ENCODE peak calls at places on chromosome 2, in nine cellular contexts. E is H1, S is PC-3, X is body of pancreas, U is kidney, F is brain microvascular endothelial cell, B is neural progenitor cell, C is SK-N-SH, H is choroid plexus epithelial cell. J is an unnamed sample.

GRCh38 chr2:45551862-45552261 is 59.2 kb downstream of the SRBD1 start:
- DNase-seq in E (no peak), S (no peak), X (no peak), U (no peak), F (no peak), B (no peak), C (no peak), H (no peak), J (no peak)

GRCh38 chr2:215847056-215847455 is 166.3 kb downstream of the MREG start:
- DNase-seq in E (no peak), S (no peak), X (no peak), U (no peak), F (no peak), B (no peak), C (no peak), H (no peak), J (no peak)

GRCh38 chr2:231991664-231992063 is 30.2 kb downstream of the DIS3L2 start:
- DNase-seq in E (no peak), S (no peak), X (no peak), U (no peak), F (no peak), B (no peak), C (no peak), H (peak), J (peak)

GRCh38 chr2:9336534-9337354 is 86.6 kb downstream of the ITGB1BP1 start:
- DNase-seq in E (no peak), S (peak), X (peak), U (no peak), F (peak), B (no peak), C (peak), H (peak), J (peak)

GRCh38 chr2:70698847-70699246 is 69.2 kb downstream of the ADD2 start:
- DNase-seq in E (no peak), S (no peak), X (no peak), U (no peak), F (no peak), B (no peak), C (peak), H (no peak), J (peak)

GRCh38 chr2:191115391-191115790 is 35.4 kb downstream of the STAT4 start:
- DNase-seq in E (no peak), S (no peak), X (peak), U (no peak), F (peak), B (no peak), C (no peak), H (peak), J (no peak)

GRCh38 chr2:181553244-181553643 is 96.1 kb downstream of the ITGA4 start:
- DNase-seq in E (no peak), S (peak), X (no peak), U (no peak), F (no peak), B (no peak), C (no peak), H (no peak), J (no peak)

GRCh38 chr2:189328451-189329249 is 112.6 kb upstream of the WDR75 start:
- DNase-seq in E (no peak), S (peak), X (no peak), U (no peak), F (peak), B (no peak), C (no peak), H (peak), J (peak)

GRCh38 chr2:110866496-110866895 is 134.1 kb downstream of the ACOXL start:
- DNase-seq in E (no peak), S (peak), X (no peak), U (no peak), F (no peak), B (peak), C (no peak), H (no peak), J (no peak)

GRCh38 chr2:20962939-20963543 is 80.8 kb downstream of the APOB start:
- DNase-seq in E (peak), S (peak), X (peak), U (no peak), F (peak), B (peak), C (peak), H (peak), J (peak)

GRCh38 chr2:217694296-217694695 is 308.5 kb downstream of the TNS1 start:
- DNase-seq in E (no peak), S (no peak), X (no peak), U (no peak), F (no peak), B (no peak), C (no peak), H (peak), J (no peak)

GRCh38 chr2:38546064-38546463 is 56.7 kb downstream of the HNRNPLL start:
- DNase-seq in E (no peak), S (no peak), X (no peak), U (no peak), F (no peak), B (no peak), C (no peak), H (no peak), J (no peak)
- H3K4me3 ChIP-seq in E (no peak), S (no peak), X (no peak), U (no peak), F (no peak), B (no peak), C (no peak), H (no peak), J (no peak)

DNA sequence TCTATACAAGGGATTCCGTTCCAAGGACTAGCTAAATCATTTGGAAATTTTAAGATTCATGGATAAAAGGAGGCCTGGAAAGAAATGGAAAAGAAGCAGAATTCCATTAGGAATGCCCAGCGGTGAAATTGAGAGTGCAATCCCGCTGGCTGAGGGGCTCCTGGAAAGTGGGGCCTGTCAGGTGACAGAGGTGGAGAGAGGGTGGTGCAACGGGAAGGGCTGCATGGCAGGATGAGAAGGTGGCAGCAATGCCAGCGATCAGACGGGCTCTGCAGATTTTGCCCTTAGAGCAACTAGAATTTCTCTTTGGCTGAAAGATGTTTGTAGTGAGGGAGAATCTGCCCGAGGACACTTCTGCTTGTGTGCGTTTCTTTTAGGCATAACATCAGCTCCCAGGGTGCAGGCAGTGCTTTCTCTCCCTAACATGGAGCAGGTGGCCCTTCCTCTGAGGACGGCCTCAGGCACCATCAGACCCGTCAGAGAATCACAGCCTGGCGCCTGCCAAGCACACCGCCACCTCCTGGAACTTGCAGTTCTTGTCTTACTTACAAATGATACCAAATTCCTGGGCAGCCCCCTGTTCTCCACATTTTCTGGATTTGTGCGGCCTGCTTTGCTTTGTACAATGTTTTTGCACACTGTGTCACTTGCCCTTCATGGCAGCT is 261.6 kb downstream of the NDUFA10 start:
- DNase-seq in E (no peak), S (peak), X (no peak), U (no peak), F (no peak), B (peak), C (no peak), H (no peak), J (no peak)
- TF ChIP-seq CTCF in E (peak), S (peak), X (no peak), U (no peak), F (no peak), B (peak), C (no peak), H (no peak), J (no peak)

DNA sequence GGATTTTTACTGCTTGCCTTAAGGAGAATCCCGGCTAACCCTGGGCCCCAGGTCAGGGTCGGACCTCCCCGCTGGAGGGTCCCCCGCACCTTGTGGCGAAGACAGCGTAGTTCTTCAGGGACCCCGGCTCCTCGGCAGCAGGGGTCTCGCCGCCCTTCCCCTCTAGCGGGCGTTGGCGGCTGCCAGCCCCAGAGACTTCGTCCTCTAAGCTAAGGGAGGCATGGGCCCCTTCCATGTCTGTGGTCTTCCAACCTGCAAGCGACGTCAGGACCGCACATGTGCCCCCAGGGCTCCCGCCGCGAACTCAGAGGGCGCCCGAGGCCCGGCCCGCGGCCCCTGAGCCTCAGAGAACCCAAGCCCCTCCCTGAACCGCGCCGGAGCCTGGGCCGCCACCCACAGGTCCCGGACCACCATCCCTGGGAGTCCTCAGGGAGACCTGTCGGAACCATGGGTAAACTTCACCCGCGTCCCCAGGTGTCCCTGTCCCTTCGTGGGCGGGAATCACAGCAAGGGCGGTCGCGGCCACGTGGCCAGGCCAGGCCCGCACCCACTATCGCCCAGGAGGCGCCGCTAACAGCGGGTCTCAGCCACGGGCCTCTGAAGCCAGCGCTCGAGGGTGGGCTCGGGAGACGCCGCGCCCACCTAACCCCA is 562 bp downstream of the ANKMY1 start:
- DNase-seq in E (peak), S (no peak), X (no peak), U (peak), F (no peak), B (peak), C (no peak), H (no peak), J (no peak)
- H3K4me3 ChIP-seq in E (no peak), S (peak), X (no peak), U (peak), F (peak), B (peak), C (peak), H (peak), J (peak)

DNA sequence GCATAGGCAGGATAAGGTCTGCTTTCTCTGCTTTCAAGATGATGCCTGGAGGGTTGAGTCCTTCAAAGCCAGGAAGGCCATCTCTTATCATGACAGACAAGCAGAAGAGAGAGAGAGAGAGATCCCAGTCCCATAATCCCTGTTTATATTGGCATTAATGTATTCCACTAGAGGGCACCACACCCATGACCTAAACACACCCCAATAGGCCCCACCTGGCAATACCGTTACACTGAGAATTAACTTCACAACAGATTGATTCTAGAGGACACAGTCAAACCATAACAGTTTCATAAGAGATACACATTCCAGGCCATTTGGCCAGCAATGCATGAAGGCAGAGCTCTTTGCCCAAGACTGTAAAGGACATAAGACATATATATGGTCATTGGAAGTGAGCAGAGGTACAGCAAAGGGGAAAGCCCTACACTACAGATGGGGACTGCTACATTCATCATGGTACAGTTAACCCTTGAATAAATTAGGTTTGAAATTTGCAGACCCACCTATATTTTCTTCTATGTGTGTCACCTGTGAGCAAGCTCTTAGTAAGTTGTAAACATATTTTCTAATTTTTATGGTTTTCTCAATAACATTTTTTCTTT is 1516.1 kb downstream of the RPIA start:
- DNase-seq in E (no peak), S (peak), X (no peak), U (no peak), F (no peak), B (no peak), C (peak), H (peak), J (no peak)
- TF ChIP-seq CTCF in E (peak), S (peak), X (peak), U (peak), F (peak), B (peak), C (peak), H (peak), J (no peak)

GRCh38 chr2:134140251-134140661 is 113.6 kb upstream of the MGAT5 start:
- DNase-seq in E (no peak), S (peak), X (peak), U (no peak), F (no peak), B (no peak), C (no peak), H (no peak), J (no peak)
- H3K4me3 ChIP-seq in E (no peak), S (no peak), X (no peak), U (no peak), F (no peak), B (no peak), C (no peak), H (no peak), J (no peak)

GRCh38 chr2:212530373-212530772 is 8.2 kb downstream of the ERBB4 start:
- DNase-seq in E (no peak), S (no peak), X (no peak), U (no peak), F (no peak), B (no peak), C (no peak), H (no peak), J (no peak)

GRCh38 chr2:212530991-212531390 is 7.6 kb downstream of the ERBB4 start:
- DNase-seq in E (no peak), S (no peak), X (no peak), U (no peak), F (no peak), B (no peak), C (no peak), H (no peak), J (no peak)

GRCh38 chr2:212531499-212531898 is 7.1 kb downstream of the ERBB4 start:
- DNase-seq in E (no peak), S (no peak), X (no peak), U (no peak), F (no peak), B (no peak), C (no peak), H (no peak), J (no peak)

GRCh38 chr2:212526059-212526458 is 12.5 kb downstream of the ERBB4 start:
- DNase-seq in E (no peak), S (no peak), X (no peak), U (no peak), F (no peak), B (no peak), C (no peak), H (no peak), J (no peak)

DNA sequence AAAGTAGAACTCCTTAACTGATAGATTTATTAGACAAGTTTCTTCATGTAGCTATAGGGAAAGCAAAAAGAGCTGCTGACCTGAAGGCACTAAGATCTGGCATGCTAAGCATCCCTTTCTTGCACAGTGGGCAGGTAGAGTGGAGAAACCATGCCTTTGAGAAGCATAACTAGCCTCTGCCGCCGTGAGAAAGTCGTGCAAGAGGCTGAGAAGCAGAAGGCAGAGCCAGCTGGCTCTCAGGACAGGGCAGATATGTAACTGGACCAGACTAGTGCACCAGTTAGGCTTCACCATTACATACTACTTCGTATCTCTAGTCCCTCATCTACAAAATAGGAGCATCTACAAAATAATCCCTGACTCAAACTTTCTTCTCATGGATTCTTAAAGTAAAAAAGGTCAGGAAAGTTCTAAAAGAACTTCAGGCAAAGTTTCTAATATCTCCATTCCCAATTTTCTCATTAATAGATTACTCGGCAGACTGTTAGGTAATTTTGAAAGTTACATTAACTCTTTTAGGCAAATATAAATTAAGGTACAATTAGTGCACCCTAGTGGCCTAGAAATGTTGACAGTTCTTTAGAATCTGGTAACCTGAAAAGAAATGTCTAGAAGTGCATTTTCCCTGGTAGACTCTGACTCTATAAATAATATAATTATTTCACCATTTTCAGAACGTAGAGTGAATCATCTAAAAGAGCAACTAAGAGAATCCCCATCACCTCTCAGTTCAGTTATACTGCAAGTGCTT is 10.3 kb downstream of the ERBB4 start:
- DNase-seq in E (no peak), S (peak), X (no peak), U (peak), F (no peak), B (no peak), C (no peak), H (no peak), J (no peak)
- TF ChIP-seq CTCF in E (no peak), S (peak), X (peak), U (no peak), F (no peak), B (peak), C (peak), H (no peak), J (peak)

GRCh38 chr2:32262105-32262504 is 2.6 kb downstream of the NLRC4 start:
- DNase-seq in E (no peak), S (no peak), X (peak), U (no peak), F (no peak), B (no peak), C (no peak), H (no peak), J (no peak)
- H3K4me3 ChIP-seq in E (no peak), S (no peak), X (no peak), U (no peak), F (no peak), B (no peak), C (no peak), H (no peak), J (no peak)

DNA sequence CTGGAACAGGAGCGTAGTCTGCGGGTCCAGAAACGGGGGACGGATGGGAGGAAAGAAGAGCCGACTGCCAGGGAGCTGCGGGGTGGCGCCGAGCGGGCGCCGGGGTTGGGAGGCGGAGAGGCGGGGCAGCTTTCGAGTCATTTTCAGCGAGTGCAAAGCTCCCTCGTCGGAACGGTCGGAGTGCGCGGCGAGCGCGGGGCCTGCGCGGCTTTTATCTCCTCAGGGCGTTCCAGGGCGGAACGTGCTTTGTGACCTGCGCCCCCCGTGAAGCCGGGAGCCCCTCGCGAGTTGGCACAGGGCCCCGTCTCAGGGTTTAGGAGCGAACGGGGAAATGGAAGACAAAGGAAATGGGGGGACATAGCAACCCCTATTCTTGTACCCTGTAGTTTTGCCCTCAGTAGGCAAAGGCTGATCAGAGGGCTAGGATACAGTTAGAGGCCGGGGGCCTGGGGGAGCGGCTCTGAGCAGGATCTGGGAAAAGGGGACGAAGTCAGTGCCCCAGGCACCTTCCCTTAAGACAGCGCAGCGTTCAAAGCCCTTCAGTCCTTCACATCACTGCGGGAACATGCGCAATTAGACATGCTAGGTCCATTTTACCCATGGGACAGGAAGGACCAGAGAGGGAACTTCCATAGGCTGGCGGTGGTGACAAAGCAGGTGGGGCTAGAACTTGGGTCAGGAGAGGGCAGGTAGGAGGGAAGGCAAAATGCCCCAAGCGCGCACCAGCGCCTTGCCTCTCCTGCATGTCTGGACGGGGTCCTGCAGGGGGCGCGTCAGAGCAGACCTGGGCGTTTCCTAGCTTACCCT is 60.1 kb upstream of the IL1RL1 start:
- DNase-seq in E (peak), S (no peak), X (peak), U (peak), F (no peak), B (peak), C (peak), H (peak), J (peak)
- TF ChIP-seq CTCF in E (peak), S (no peak), X (peak), U (peak), F (peak), B (peak), C (peak), H (peak), J (peak)

GRCh38 chr2:167480986-167481309 is 592.7 kb downstream of the XIRP2 start:
- DNase-seq in E (no peak), S (peak), X (no peak), U (no peak), F (no peak), B (peak), C (no peak), H (no peak), J (no peak)
- H3K4me3 ChIP-seq in E (no peak), S (no peak), X (no peak), U (no peak), F (no peak), B (no peak), C (no peak), H (peak), J (no peak)

J was measured in fibroblast of pulmonary artery.